ENCODE peak calls at places on chromosomes 11 and 22, in four cellular contexts. A is AG10803, Y is left cardiac atrium, J is foreskin melanocyte. F is an unnamed sample.
A peak's percentile ranks its signal among the peaks of the same experiment; 100 is the strongest.

GRCh38 chr11:62922653-62923371 is 1.6 kb upstream of the CHRM1 start:
- DNase-seq in A (no peak), Y (no peak), J (no peak), F (peak; percentile 19)

GRCh38 chr11:44024977-44025376 is 22.8 kb upstream of the ACCSL start:
- DNase-seq in A (no peak), Y (no peak), J (no peak), F (no peak)

GRCh38 chr11:86416494-86416893 is 41.8 kb downstream of the CCDC81 start:
- DNase-seq in A (no peak), Y (no peak), J (no peak), F (peak; percentile 20)

GRCh38 chr11:23314162-23314561 is 453.9 kb upstream of the CCDC179 start:
- DNase-seq in A (no peak), Y (no peak), J (no peak), F (no peak)

GRCh38 chr11:89381094-89381493 is 110.1 kb downstream of the NOX4 start:
- DNase-seq in A (peak; percentile 96), Y (no peak), J (no peak), F (peak; percentile 92)

GRCh38 chr11:78798567-78799170 is 224.0 kb upstream of the NARS2 start:
- DNase-seq in A (peak; percentile 67), Y (peak; percentile 74), J (peak; percentile 42), F (peak; percentile 60)

GRCh38 chr11:122879785-122880184 is 2.8 kb upstream of the JHY start:
- DNase-seq in A (no peak), Y (no peak), J (no peak), F (no peak)

GRCh38 chr22:38490915-38491314 is 15.2 kb downstream of the DDX17 start:
- DNase-seq in A (no peak), Y (peak; percentile 64), J (no peak), F (peak; percentile 60)

GRCh38 chr11:33773399-33774355 is 643 bp downstream of the FBXO3 start:
- DNase-seq in A (no peak), Y (peak; percentile 30), J (no peak), F (peak; percentile 35)

GRCh38 chr11:130874396-130874795 is 41.9 kb downstream of the SNX19 start:
- DNase-seq in A (peak; percentile 25), Y (no peak), J (no peak), F (no peak)

GRCh38 chr11:84437129-84438123 is 1151.3 kb upstream of the CCDC90B start:
- DNase-seq in A (no peak), Y (peak; percentile 26), J (no peak), F (no peak)

GRCh38 chr11:57124912-57125311 is 56.8 kb upstream of the LRRC55 start:
- DNase-seq in A (no peak), Y (no peak), J (no peak), F (no peak)

GRCh38 chr11:117279711-117280376 is 11.3 kb upstream of the BACE1-AS start:
- DNase-seq in A (no peak), Y (no peak), J (no peak), F (no peak)

GRCh38 chr11:64844330-64845124 is at the start of gene CDC42BPG:
- DNase-seq in A (peak; percentile 49), Y (peak; percentile 68), J (peak; percentile 48), F (peak; percentile 68)

GRCh38 chr22:26377170-26377825 is 51.8 kb upstream of the ASPHD2 start:
- DNase-seq in A (no peak), Y (no peak), J (no peak), F (no peak)

GRCh38 chr22:42383851-42384417 is 48.3 kb downstream of the NFAM1 start:
- DNase-seq in A (no peak), Y (no peak), J (no peak), F (no peak)

GRCh38 chr22:26431151-26431995 is 2.3 kb downstream of the ASPHD2 start:
- DNase-seq in A (no peak), Y (no peak), J (no peak), F (peak; percentile 13)

GRCh38 chr11:46275964-46276641 is 1.4 kb upstream of the CREB3L1 start:
- DNase-seq in A (no peak), Y (no peak), J (no peak), F (no peak)